ENCODE peak calls at places on chromosomes 16 and 17, in nine cellular contexts. One of them, this sample, is unnamed.

GRCh38 chr16:85172465-85173071 is 60.3 kb upstream of the CIBAR2 start:
- DNase-seq in bronchial epithelial cell: peak
- DNase-seq in stimulated activated CD8-positive, alpha-beta memory T cell treated with anti-CD3 and anti-CD28 coated beads, Interleukin-4, amount 100 ng/mL, for 24 hours: no peak
- DNase-seq in amygdala: no peak
- DNase-seq in NCI-H1417: peak
- DNase-seq in A172: no peak
- DNase-seq in AG10803: peak
- DNase-seq in germinal center: no peak
- DNase-seq in ELR: peak
- DNase-seq in this sample: no peak

GRCh38 chr17:77216435-77216980 is 75.7 kb downstream of the SEC14L1 start:
- DNase-seq in bronchial epithelial cell: no peak
- DNase-seq in stimulated activated CD8-positive, alpha-beta memory T cell treated with anti-CD3 and anti-CD28 coated beads, Interleukin-4, amount 100 ng/mL, for 24 hours: no peak
- DNase-seq in amygdala: no peak
- DNase-seq in NCI-H1417: no peak
- DNase-seq in A172: no peak
- DNase-seq in AG10803: no peak
- DNase-seq in germinal center: no peak
- DNase-seq in ELR: no peak
- DNase-seq in this sample: no peak

GRCh38 chr16:3087243-3087791 is 11.8 kb downstream of the ZSCAN10 start:
- DNase-seq in bronchial epithelial cell: no peak
- DNase-seq in stimulated activated CD8-positive, alpha-beta memory T cell treated with anti-CD3 and anti-CD28 coated beads, Interleukin-4, amount 100 ng/mL, for 24 hours: no peak
- DNase-seq in amygdala: no peak
- DNase-seq in NCI-H1417: no peak
- DNase-seq in A172: no peak
- DNase-seq in AG10803: no peak
- DNase-seq in germinal center: no peak
- DNase-seq in ELR: no peak
- DNase-seq in this sample: peak

GRCh38 chr16:11405331-11406176 is 60.3 kb downstream of the RMI2 start:
- DNase-seq in bronchial epithelial cell: no peak
- DNase-seq in stimulated activated CD8-positive, alpha-beta memory T cell treated with anti-CD3 and anti-CD28 coated beads, Interleukin-4, amount 100 ng/mL, for 24 hours: peak
- DNase-seq in amygdala: no peak
- DNase-seq in NCI-H1417: peak
- DNase-seq in A172: peak
- DNase-seq in AG10803: no peak
- DNase-seq in germinal center: peak
- DNase-seq in ELR: peak
- DNase-seq in this sample: no peak

GRCh38 chr17:21272881-21273839 is 11.4 kb upstream of the MAP2K3 start:
- DNase-seq in bronchial epithelial cell: peak
- DNase-seq in stimulated activated CD8-positive, alpha-beta memory T cell treated with anti-CD3 and anti-CD28 coated beads, Interleukin-4, amount 100 ng/mL, for 24 hours: no peak
- DNase-seq in amygdala: no peak
- DNase-seq in NCI-H1417: no peak
- DNase-seq in A172: no peak
- DNase-seq in AG10803: no peak
- DNase-seq in germinal center: no peak
- DNase-seq in ELR: no peak
- DNase-seq in this sample: no peak

GRCh38 chr17:11852911-11853310 is 144.4 kb downstream of the ZNF18 start:
- DNase-seq in bronchial epithelial cell: no peak
- DNase-seq in stimulated activated CD8-positive, alpha-beta memory T cell treated with anti-CD3 and anti-CD28 coated beads, Interleukin-4, amount 100 ng/mL, for 24 hours: no peak
- DNase-seq in amygdala: no peak
- DNase-seq in NCI-H1417: no peak
- DNase-seq in A172: no peak
- DNase-seq in AG10803: no peak
- DNase-seq in germinal center: no peak
- DNase-seq in ELR: no peak
- DNase-seq in this sample: no peak

GRCh38 chr17:9766970-9767369 is 24.4 kb downstream of the DHRS7C start:
- DNase-seq in bronchial epithelial cell: no peak
- DNase-seq in stimulated activated CD8-positive, alpha-beta memory T cell treated with anti-CD3 and anti-CD28 coated beads, Interleukin-4, amount 100 ng/mL, for 24 hours: no peak
- DNase-seq in amygdala: no peak
- DNase-seq in NCI-H1417: no peak
- DNase-seq in A172: no peak
- DNase-seq in AG10803: peak
- DNase-seq in germinal center: no peak
- DNase-seq in ELR: no peak
- DNase-seq in this sample: no peak

GRCh38 chr17:73089918-73090317 is 2.6 kb downstream of the SLC39A11 start:
- DNase-seq in bronchial epithelial cell: no peak
- DNase-seq in stimulated activated CD8-positive, alpha-beta memory T cell treated with anti-CD3 and anti-CD28 coated beads, Interleukin-4, amount 100 ng/mL, for 24 hours: no peak
- DNase-seq in amygdala: peak
- DNase-seq in NCI-H1417: no peak
- DNase-seq in A172: no peak
- DNase-seq in AG10803: no peak
- DNase-seq in germinal center: no peak
- DNase-seq in ELR: no peak
- DNase-seq in this sample: no peak

GRCh38 chr17:49952912-49953497 is 16.0 kb upstream of the DLX4 start:
- DNase-seq in bronchial epithelial cell: no peak
- DNase-seq in stimulated activated CD8-positive, alpha-beta memory T cell treated with anti-CD3 and anti-CD28 coated beads, Interleukin-4, amount 100 ng/mL, for 24 hours: no peak
- DNase-seq in amygdala: no peak
- DNase-seq in NCI-H1417: no peak
- DNase-seq in A172: peak
- DNase-seq in AG10803: no peak
- DNase-seq in germinal center: no peak
- DNase-seq in ELR: peak
- DNase-seq in this sample: no peak

GRCh38 chr16:1871974-1872635 is at the start of gene MEIOB:
- DNase-seq in bronchial epithelial cell: no peak
- DNase-seq in stimulated activated CD8-positive, alpha-beta memory T cell treated with anti-CD3 and anti-CD28 coated beads, Interleukin-4, amount 100 ng/mL, for 24 hours: peak
- DNase-seq in amygdala: no peak
- DNase-seq in NCI-H1417: peak
- DNase-seq in A172: no peak
- DNase-seq in AG10803: no peak
- DNase-seq in germinal center: peak
- DNase-seq in ELR: no peak
- DNase-seq in this sample: peak

GRCh38 chr17:700504-701094 is 14.0 kb downstream of the VPS53 start:
- DNase-seq in bronchial epithelial cell: peak
- DNase-seq in stimulated activated CD8-positive, alpha-beta memory T cell treated with anti-CD3 and anti-CD28 coated beads, Interleukin-4, amount 100 ng/mL, for 24 hours: no peak
- DNase-seq in amygdala: no peak
- DNase-seq in NCI-H1417: peak
- DNase-seq in A172: no peak
- DNase-seq in AG10803: peak
- DNase-seq in germinal center: peak
- DNase-seq in ELR: peak
- DNase-seq in this sample: no peak

GRCh38 chr17:27481327-27481726 is 25.1 kb downstream of the KSR1 start:
- DNase-seq in bronchial epithelial cell: no peak
- DNase-seq in stimulated activated CD8-positive, alpha-beta memory T cell treated with anti-CD3 and anti-CD28 coated beads, Interleukin-4, amount 100 ng/mL, for 24 hours: no peak
- DNase-seq in amygdala: no peak
- DNase-seq in NCI-H1417: no peak
- DNase-seq in A172: no peak
- DNase-seq in AG10803: no peak
- DNase-seq in germinal center: no peak
- DNase-seq in ELR: no peak
- DNase-seq in this sample: peak

GRCh38 chr16:57634171-57634570 is 5.7 kb downstream of the ADGRG1 start:
- DNase-seq in bronchial epithelial cell: no peak
- DNase-seq in stimulated activated CD8-positive, alpha-beta memory T cell treated with anti-CD3 and anti-CD28 coated beads, Interleukin-4, amount 100 ng/mL, for 24 hours: no peak
- DNase-seq in amygdala: no peak
- DNase-seq in NCI-H1417: no peak
- DNase-seq in A172: peak
- DNase-seq in AG10803: peak
- DNase-seq in germinal center: no peak
- DNase-seq in ELR: peak
- DNase-seq in this sample: no peak

GRCh38 chr16:85363881-85364280 is 249.2 kb upstream of the GSE1 start:
- DNase-seq in bronchial epithelial cell: no peak
- DNase-seq in stimulated activated CD8-positive, alpha-beta memory T cell treated with anti-CD3 and anti-CD28 coated beads, Interleukin-4, amount 100 ng/mL, for 24 hours: no peak
- DNase-seq in amygdala: no peak
- DNase-seq in NCI-H1417: no peak
- DNase-seq in A172: no peak
- DNase-seq in AG10803: peak
- DNase-seq in germinal center: no peak
- DNase-seq in ELR: peak
- DNase-seq in this sample: no peak

GRCh38 chr16:29644338-29644857 is 18.6 kb upstream of the SPN start:
- DNase-seq in bronchial epithelial cell: no peak
- DNase-seq in stimulated activated CD8-positive, alpha-beta memory T cell treated with anti-CD3 and anti-CD28 coated beads, Interleukin-4, amount 100 ng/mL, for 24 hours: no peak
- DNase-seq in amygdala: no peak
- DNase-seq in NCI-H1417: no peak
- DNase-seq in A172: no peak
- DNase-seq in AG10803: no peak
- DNase-seq in germinal center: no peak
- DNase-seq in ELR: no peak
- DNase-seq in this sample: no peak

GRCh38 chr16:55272787-55273186 is 51.2 kb upstream of the IRX6 start:
- DNase-seq in bronchial epithelial cell: peak
- DNase-seq in stimulated activated CD8-positive, alpha-beta memory T cell treated with anti-CD3 and anti-CD28 coated beads, Interleukin-4, amount 100 ng/mL, for 24 hours: no peak
- DNase-seq in amygdala: no peak
- DNase-seq in NCI-H1417: no peak
- DNase-seq in A172: no peak
- DNase-seq in AG10803: no peak
- DNase-seq in germinal center: no peak
- DNase-seq in ELR: no peak
- DNase-seq in this sample: no peak

GRCh38 chr17:62737513-62737912 is 70.6 kb downstream of the MARCHF10 start:
- DNase-seq in bronchial epithelial cell: peak
- DNase-seq in stimulated activated CD8-positive, alpha-beta memory T cell treated with anti-CD3 and anti-CD28 coated beads, Interleukin-4, amount 100 ng/mL, for 24 hours: no peak
- DNase-seq in amygdala: no peak
- DNase-seq in NCI-H1417: no peak
- DNase-seq in A172: no peak
- DNase-seq in AG10803: no peak
- DNase-seq in germinal center: no peak
- DNase-seq in ELR: no peak
- DNase-seq in this sample: no peak

GRCh38 chr17:66469890-66470289 is 167.5 kb downstream of the PRKCA start:
- DNase-seq in bronchial epithelial cell: no peak
- DNase-seq in stimulated activated CD8-positive, alpha-beta memory T cell treated with anti-CD3 and anti-CD28 coated beads, Interleukin-4, amount 100 ng/mL, for 24 hours: no peak
- DNase-seq in amygdala: no peak
- DNase-seq in NCI-H1417: no peak
- DNase-seq in A172: no peak
- DNase-seq in AG10803: peak
- DNase-seq in germinal center: no peak
- DNase-seq in ELR: peak
- DNase-seq in this sample: no peak

GRCh38 chr16:20866161-20866772 is 33.9 kb downstream of the DCUN1D3 start:
- DNase-seq in bronchial epithelial cell: peak
- DNase-seq in stimulated activated CD8-positive, alpha-beta memory T cell treated with anti-CD3 and anti-CD28 coated beads, Interleukin-4, amount 100 ng/mL, for 24 hours: no peak
- DNase-seq in amygdala: no peak
- DNase-seq in NCI-H1417: no peak
- DNase-seq in A172: peak
- DNase-seq in AG10803: peak
- DNase-seq in germinal center: no peak
- DNase-seq in ELR: peak
- DNase-seq in this sample: no peak

GRCh38 chr17:80101946-80102706 is 745 bp downstream of the GAA start:
- DNase-seq in bronchial epithelial cell: peak
- DNase-seq in stimulated activated CD8-positive, alpha-beta memory T cell treated with anti-CD3 and anti-CD28 coated beads, Interleukin-4, amount 100 ng/mL, for 24 hours: no peak
- DNase-seq in amygdala: no peak
- DNase-seq in NCI-H1417: peak
- DNase-seq in A172: peak
- DNase-seq in AG10803: no peak
- DNase-seq in germinal center: peak
- DNase-seq in ELR: peak
- DNase-seq in this sample: peak

GRCh38 chr17:45852535-45853297 is 8.0 kb downstream of the SPPL2C start:
- DNase-seq in bronchial epithelial cell: peak
- DNase-seq in stimulated activated CD8-positive, alpha-beta memory T cell treated with anti-CD3 and anti-CD28 coated beads, Interleukin-4, amount 100 ng/mL, for 24 hours: peak
- DNase-seq in amygdala: no peak
- DNase-seq in NCI-H1417: peak
- DNase-seq in A172: peak
- DNase-seq in AG10803: peak
- DNase-seq in germinal center: peak
- DNase-seq in ELR: peak
- DNase-seq in this sample: peak

GRCh38 chr16:63737633-63738032 is 1384.2 kb downstream of the CDH11 start:
- DNase-seq in bronchial epithelial cell: peak
- DNase-seq in stimulated activated CD8-positive, alpha-beta memory T cell treated with anti-CD3 and anti-CD28 coated beads, Interleukin-4, amount 100 ng/mL, for 24 hours: no peak
- DNase-seq in amygdala: no peak
- DNase-seq in NCI-H1417: no peak
- DNase-seq in A172: no peak
- DNase-seq in AG10803: no peak
- DNase-seq in germinal center: no peak
- DNase-seq in ELR: no peak
- DNase-seq in this sample: no peak

GRCh38 chr17:38898291-38898679 is 27.1 kb upstream of the LASP1NB start:
- DNase-seq in bronchial epithelial cell: no peak
- DNase-seq in stimulated activated CD8-positive, alpha-beta memory T cell treated with anti-CD3 and anti-CD28 coated beads, Interleukin-4, amount 100 ng/mL, for 24 hours: no peak
- DNase-seq in amygdala: no peak
- DNase-seq in NCI-H1417: no peak
- DNase-seq in A172: no peak
- DNase-seq in AG10803: no peak
- DNase-seq in germinal center: peak
- DNase-seq in ELR: no peak
- DNase-seq in this sample: peak

GRCh38 chr17:70796757-70797156 is 627.4 kb downstream of the KCNJ2 start:
- DNase-seq in bronchial epithelial cell: no peak
- DNase-seq in stimulated activated CD8-positive, alpha-beta memory T cell treated with anti-CD3 and anti-CD28 coated beads, Interleukin-4, amount 100 ng/mL, for 24 hours: no peak
- DNase-seq in amygdala: no peak
- DNase-seq in NCI-H1417: no peak
- DNase-seq in A172: no peak
- DNase-seq in AG10803: no peak
- DNase-seq in germinal center: no peak
- DNase-seq in ELR: no peak
- DNase-seq in this sample: no peak

GRCh38 chr17:51147641-51148040 is 5.7 kb upstream of the NME1 start:
- DNase-seq in bronchial epithelial cell: no peak
- DNase-seq in stimulated activated CD8-positive, alpha-beta memory T cell treated with anti-CD3 and anti-CD28 coated beads, Interleukin-4, amount 100 ng/mL, for 24 hours: no peak
- DNase-seq in amygdala: no peak
- DNase-seq in NCI-H1417: no peak
- DNase-seq in A172: peak
- DNase-seq in AG10803: peak
- DNase-seq in germinal center: no peak
- DNase-seq in ELR: peak
- DNase-seq in this sample: no peak

GRCh38 chr17:44334315-44335181 is 9.9 kb upstream of the SLC25A39 start:
- DNase-seq in bronchial epithelial cell: no peak
- DNase-seq in stimulated activated CD8-positive, alpha-beta memory T cell treated with anti-CD3 and anti-CD28 coated beads, Interleukin-4, amount 100 ng/mL, for 24 hours: no peak
- DNase-seq in amygdala: no peak
- DNase-seq in NCI-H1417: no peak
- DNase-seq in A172: no peak
- DNase-seq in AG10803: no peak
- DNase-seq in germinal center: no peak
- DNase-seq in ELR: no peak
- DNase-seq in this sample: peak

GRCh38 chr17:40399185-40399584 is 18.5 kb downstream of the TOP2A start:
- DNase-seq in bronchial epithelial cell: peak
- DNase-seq in stimulated activated CD8-positive, alpha-beta memory T cell treated with anti-CD3 and anti-CD28 coated beads, Interleukin-4, amount 100 ng/mL, for 24 hours: no peak
- DNase-seq in amygdala: no peak
- DNase-seq in NCI-H1417: peak
- DNase-seq in A172: peak
- DNase-seq in AG10803: peak
- DNase-seq in germinal center: peak
- DNase-seq in ELR: peak
- DNase-seq in this sample: no peak

GRCh38 chr16:48184681-48185080 is 28.9 kb upstream of the ABCC12 start:
- DNase-seq in bronchial epithelial cell: peak
- DNase-seq in stimulated activated CD8-positive, alpha-beta memory T cell treated with anti-CD3 and anti-CD28 coated beads, Interleukin-4, amount 100 ng/mL, for 24 hours: no peak
- DNase-seq in amygdala: no peak
- DNase-seq in NCI-H1417: no peak
- DNase-seq in A172: no peak
- DNase-seq in AG10803: no peak
- DNase-seq in germinal center: no peak
- DNase-seq in ELR: no peak
- DNase-seq in this sample: no peak

GRCh38 chr16:87465306-87465705 is 27.5 kb downstream of the ZCCHC14 start:
- DNase-seq in bronchial epithelial cell: peak
- DNase-seq in stimulated activated CD8-positive, alpha-beta memory T cell treated with anti-CD3 and anti-CD28 coated beads, Interleukin-4, amount 100 ng/mL, for 24 hours: no peak
- DNase-seq in amygdala: no peak
- DNase-seq in NCI-H1417: no peak
- DNase-seq in A172: peak
- DNase-seq in AG10803: peak
- DNase-seq in germinal center: no peak
- DNase-seq in ELR: peak
- DNase-seq in this sample: no peak

GRCh38 chr17:48546187-48546923 is 1.4 kb upstream of the HOXB2 start:
- DNase-seq in bronchial epithelial cell: no peak
- DNase-seq in stimulated activated CD8-positive, alpha-beta memory T cell treated with anti-CD3 and anti-CD28 coated beads, Interleukin-4, amount 100 ng/mL, for 24 hours: no peak
- DNase-seq in amygdala: no peak
- DNase-seq in NCI-H1417: no peak
- DNase-seq in A172: no peak
- DNase-seq in AG10803: peak
- DNase-seq in germinal center: no peak
- DNase-seq in ELR: no peak
- DNase-seq in this sample: no peak

GRCh38 chr16:75099738-75100615 is 16.6 kb downstream of the LDHD start:
- DNase-seq in bronchial epithelial cell: no peak
- DNase-seq in stimulated activated CD8-positive, alpha-beta memory T cell treated with anti-CD3 and anti-CD28 coated beads, Interleukin-4, amount 100 ng/mL, for 24 hours: peak
- DNase-seq in amygdala: no peak
- DNase-seq in NCI-H1417: peak
- DNase-seq in A172: peak
- DNase-seq in AG10803: no peak
- DNase-seq in germinal center: no peak
- DNase-seq in ELR: peak
- DNase-seq in this sample: peak

This sample was measured in spleen.